ENCODE peak calls at places on chromosomes 1 and 21, in six cellular contexts. K is SK-N-SH, N is left ventricle myocardium inferior, M is right cardiac atrium, O is Peyer's patch, E is tibial artery. Z is an unnamed sample. For H3K27me3, the result is how much of the 10 kb centered on the place peaks cover.

GRCh38 chr1:72000809-72001208 is 281.5 kb downstream of the NEGR1 start:
- DNase-seq in K (no peak), N (no peak), M (no peak), O (no peak), E (no peak), Z (no peak)

GRCh38 chr1:41666991-41667631 is 182.6 kb upstream of the EDN2 start:
- DNase-seq in K (no peak), N (no peak), M (no peak), O (peak), E (no peak), Z (no peak)

GRCh38 chr21:41337515-41337914 is 20.9 kb downstream of the FAM3B start:
- DNase-seq in K (no peak), N (no peak), M (no peak), O (no peak), E (no peak), Z (no peak)

GRCh38 chr1:230084408-230085177 is 17.6 kb downstream of the GALNT2 start:
- DNase-seq in K (peak), N (no peak), M (peak), O (no peak), E (peak), Z (peak)

GRCh38 chr1:87794788-87795614 is 466.3 kb downstream of the LMO4 start:
- DNase-seq in K (no peak), N (no peak), M (no peak), O (no peak), E (no peak), Z (no peak)

GRCh38 chr1:34696230-34696629 is 58.6 kb upstream of the GJB5 start:
- DNase-seq in K (peak), N (no peak), M (no peak), O (no peak), E (no peak), Z (no peak)

GRCh38 chr1:25675729-25676476 is 59.3 kb downstream of the MAN1C1 start:
- DNase-seq in K (no peak), N (no peak), M (no peak), O (peak), E (no peak), Z (no peak)

GRCh38 chr1:43611950-43612349 is 38.0 kb upstream of the KDM4A start:
- DNase-seq in K (no peak), N (no peak), M (peak), O (no peak), E (no peak), Z (no peak)

GRCh38 chr1:115654663-115655306 is 13.0 kb downstream of the VANGL1 start:
- DNase-seq in K (no peak), N (peak), M (peak), O (no peak), E (peak), Z (peak)

GRCh38 chr1:66750578-66750977 is 1.7 kb upstream of the DYNLT5 start:
- DNase-seq in K (no peak), N (no peak), M (no peak), O (no peak), E (no peak), Z (no peak)

GRCh38 chr1:154988053-154988954 is 5.1 kb upstream of the LENEP start:
- DNase-seq in K (no peak), N (no peak), M (peak), O (no peak), E (no peak), Z (no peak)

GRCh38 chr1:172121071-172121717 is 279.9 kb downstream of the DNM3 start:
- DNase-seq in K (no peak), N (no peak), M (no peak), O (no peak), E (no peak), Z (no peak)

GRCh38 chr1:233442392-233442791 is 114.9 kb downstream of the MAP3K21 start:
- DNase-seq in K (no peak), N (no peak), M (no peak), O (no peak), E (no peak), Z (no peak)

GRCh38 chr1:39105061-39105840 is 79.1 kb downstream of the NDUFS5 start:
- DNase-seq in K (peak), N (peak), M (peak), O (peak), E (peak), Z (peak)

GRCh38 chr1:39105841-39106765 is 80.0 kb downstream of the NDUFS5 start:
- DNase-seq in K (peak), N (peak), M (peak), O (no peak), E (peak), Z (peak)

GRCh38 chr1:39103321-39104157 is 77.4 kb downstream of the NDUFS5 start:
- DNase-seq in K (no peak), N (no peak), M (no peak), O (no peak), E (no peak), Z (no peak)

GRCh38 chr1:39104158-39105060 is 78.3 kb downstream of the NDUFS5 start:
- DNase-seq in K (no peak), N (peak), M (peak), O (no peak), E (peak), Z (peak)

GRCh38 chr1:39102537-39103320 is 76.6 kb downstream of the NDUFS5 start:
- DNase-seq in K (peak), N (no peak), M (peak), O (peak), E (peak), Z (peak)
- H3K4me3 ChIP-seq in K (peak), N (no peak), M (no peak), O (no peak), E (no peak), Z (no peak)

GRCh38 chr21:33022489-33022827 is 3.3 kb upstream of the OLIG2 start:
- DNase-seq in K (peak), N (no peak), M (no peak), O (no peak), E (no peak), Z (no peak)

GRCh38 chr21:33022828-33023573 is 2.7 kb upstream of the OLIG2 start:
- DNase-seq in K (peak), N (no peak), M (no peak), O (no peak), E (no peak), Z (no peak)

GRCh38 chr21:33020558-33021100 is 5.1 kb upstream of the OLIG2 start:
- DNase-seq in K (peak), N (no peak), M (no peak), O (no peak), E (no peak), Z (no peak)

GRCh38 chr21:33021150-33021549 is 4.6 kb upstream of the OLIG2 start:
- DNase-seq in K (no peak), N (no peak), M (no peak), O (no peak), E (no peak), Z (no peak)

GRCh38 chr21:33021667-33022066 is 4.1 kb upstream of the OLIG2 start:
- DNase-seq in K (no peak), N (no peak), M (no peak), O (no peak), E (no peak), Z (no peak)
- H3K27me3 ChIP-seq in K (half or more), N (half or more), M (under half), O (half or more), E (under half), Z (under half)

GRCh38 chr1:223700388-223700918 is 11.9 kb upstream of the CAPN2 start:
- DNase-seq in K (no peak), N (no peak), M (no peak), O (no peak), E (no peak), Z (no peak)
- H3K4me3 ChIP-seq in K (no peak), N (no peak), M (no peak), O (no peak), E (peak), Z (no peak)

GRCh38 chr21:46172863-46173528 is 11.3 kb downstream of the SPATC1L start:
- DNase-seq in K (no peak), N (no peak), M (no peak), O (peak), E (peak), Z (peak)
- H3K27me3 ChIP-seq in K (under half), N (under half), M (under half), O (under half), E (under half), Z (under half)

GRCh38 chr1:56304975-56305374 is 274.4 kb downstream of the PLPP3 start:
- DNase-seq in K (no peak), N (no peak), M (peak), O (no peak), E (no peak), Z (peak)
- H3K4me3 ChIP-seq in K (no peak), N (no peak), M (no peak), O (no peak), E (no peak), Z (no peak)

Z was measured in testis.